ENCODE peak calls at places on chromosomes 13 and 19, in four cellular contexts. N, L, F and V are unnamed samples. For H3K36me3, the result is how much of the 10 kb centered on the place peaks cover.

GRCh38 chr13:110107568-110108347 is 199.2 kb downstream of the COL4A1 start:
- DNase-seq in N (no peak), L (no peak), F (peak), V (no peak)

GRCh38 chr13:45119469-45119989 is 781 bp upstream of the GTF2F2 start:
- DNase-seq in F (peak), L (no peak), N (no peak), V (no peak)

GRCh38 chr13:78623132-78623531 is 19.8 kb upstream of the POU4F1 start:
- DNase-seq in L (no peak), N (no peak), F (no peak), V (no peak)

GRCh38 chr13:101965096-101965495 is 436.8 kb downstream of the FGF14 start:
- DNase-seq in L (no peak), N (no peak), F (no peak), V (no peak)

GRCh38 chr13:29594310-29594709 is 1.2 kb downstream of the SLC7A1 start:
- DNase-seq in F (peak), L (no peak), N (peak), V (no peak)

GRCh38 chr13:54029720-54030119 is 1001.1 kb downstream of the OLFM4 start:
- DNase-seq in L (no peak), F (no peak), N (no peak), V (no peak)

GRCh38 chr13:79393564-79394249 is 12.3 kb downstream of the RBM26 start:
- DNase-seq in F (no peak), L (no peak), N (peak), V (no peak)

GRCh38 chr19:50465986-50466771 is 10.1 kb upstream of the EMC10 start:
- DNase-seq in F (peak), N (peak), L (no peak), V (no peak)

GRCh38 chr13:24254151-24254810 is 55.1 kb upstream of the C1QTNF9 start:
- DNase-seq in N (no peak), L (no peak), F (no peak), V (no peak)

GRCh38 chr13:48896312-48896711 is 79.4 kb upstream of the FNDC3A start:
- DNase-seq in L (no peak), F (no peak), N (peak), V (no peak)

GRCh38 chr13:102394158-102395053 is 7.4 kb downstream of the FGF14 start:
- DNase-seq in L (peak), F (peak), N (no peak), V (peak)

GRCh38 chr13:103656329-103656728 is 590.1 kb upstream of the SLC10A2 start:
- DNase-seq in L (no peak), F (no peak), N (no peak), V (no peak)

GRCh38 chr13:95226051-95226450 is 75.2 kb downstream of the ABCC4 start:
- DNase-seq in N (peak), F (no peak), L (no peak), V (no peak)

GRCh38 chr13:24196593-24197197 is 36.2 kb downstream of the SPATA13 start:
- DNase-seq in L (no peak), F (no peak), N (no peak), V (no peak)

GRCh38 chr13:107284168-107284567 is 716.2 kb upstream of the ARGLU1 start:
- DNase-seq in N (peak), F (no peak), L (no peak), V (no peak)

GRCh38 chr13:27359203-27359821 is 65.1 kb upstream of the GTF3A start:
- DNase-seq in L (no peak), N (peak), F (peak), V (no peak)

GRCh38 chr19:53183146-53183545 is 10.0 kb downstream of the ZNF665 start:
- DNase-seq in L (no peak), F (no peak), N (peak), V (no peak)

GRCh38 chr13:109779074-109779473 is 7.3 kb downstream of the IRS2 start:
- DNase-seq in L (no peak), N (no peak), F (no peak), V (no peak)

GRCh38 chr13:108816381-108816780 is 187.0 kb downstream of the MYO16 start:
- DNase-seq in F (no peak), N (no peak), L (no peak), V (no peak)

GRCh38 chr13:37597477-37597876 is 1.1 kb downstream of the POSTN start:
- DNase-seq in N (no peak), F (no peak), L (no peak), V (no peak)

GRCh38 chr13:33069365-33069764 is 53.1 kb downstream of the KL start:
- DNase-seq in F (no peak), N (peak), L (no peak), V (no peak)

GRCh38 chr19:16369664-16370576 is 45.3 kb downstream of the KLF2 start:
- DNase-seq in L (no peak), F (no peak), N (no peak), V (no peak)

GRCh38 chr13:112756511-112756966 is 66.7 kb downstream of the ATP11A start:
- DNase-seq in L (no peak), F (no peak), N (no peak), V (no peak)

GRCh38 chr13:111114362-111115050 is 604 bp upstream of the ARHGEF7 start:
- DNase-seq in N (no peak), L (no peak), F (peak), V (no peak)

GRCh38 chr13:25253702-25254101 is 33.6 kb downstream of the MTMR6 start:
- DNase-seq in L (no peak), F (no peak), N (peak), V (no peak)

GRCh38 chr13:48641404-48641803 is 12.3 kb upstream of the CYSLTR2 start:
- DNase-seq in F (no peak), L (no peak), N (no peak), V (no peak)

GRCh38 chr19:4575267-4575793 is 15.8 kb upstream of the SEMA6B start:
- DNase-seq in L (peak), N (peak), F (peak), V (no peak)

GRCh38 chr13:96816261-96816660 is 178.0 kb downstream of the OXGR1 start:
- DNase-seq in F (no peak), L (no peak), N (no peak), V (no peak)

GRCh38 chr13:31009166-31009565 is 76.7 kb downstream of the TEX26 start:
- DNase-seq in F (no peak), L (peak), N (no peak), V (no peak)

GRCh38 chr19:42024622-42025111 is 30.6 kb upstream of the ATP1A3 start:
- DNase-seq in L (no peak), N (no peak), F (no peak), V (no peak)

GRCh38 chr19:46753420-46754155 is 7.3 kb upstream of the STRN4 start:
- DNase-seq in L (no peak), F (peak), N (peak), V (no peak)

GRCh38 chr19:54084410-54084809 is 3.2 kb upstream of the TARM1 start:
- DNase-seq in F (no peak), L (no peak), N (no peak), V (no peak)

GRCh38 chr19:17296278-17296677 is 6.9 kb downstream of the ABHD8 start:
- DNase-seq in L (no peak), N (peak), F (no peak), V (no peak)

GRCh38 chr19:848457-848921 is 3.6 kb upstream of the ELANE start:
- DNase-seq in L (no peak), F (no peak), N (no peak), V (no peak)

GRCh38 chr19:49690656-49691242 is at the start of gene CPT1C:
- DNase-seq in L (no peak), N (peak), F (peak), V (no peak)

GRCh38 chr19:30428281-30428680 is 56.1 kb downstream of the ZNF536 start:
- DNase-seq in N (no peak), L (no peak), F (no peak), V (no peak)

GRCh38 chr19:33750587-33751385 is 45.9 kb upstream of the KCTD15 start:
- DNase-seq in F (no peak), L (no peak), N (no peak), V (no peak)
- H3K4me3 ChIP-seq in F (no peak), L (no peak), N (no peak), V (no peak)

DNA sequence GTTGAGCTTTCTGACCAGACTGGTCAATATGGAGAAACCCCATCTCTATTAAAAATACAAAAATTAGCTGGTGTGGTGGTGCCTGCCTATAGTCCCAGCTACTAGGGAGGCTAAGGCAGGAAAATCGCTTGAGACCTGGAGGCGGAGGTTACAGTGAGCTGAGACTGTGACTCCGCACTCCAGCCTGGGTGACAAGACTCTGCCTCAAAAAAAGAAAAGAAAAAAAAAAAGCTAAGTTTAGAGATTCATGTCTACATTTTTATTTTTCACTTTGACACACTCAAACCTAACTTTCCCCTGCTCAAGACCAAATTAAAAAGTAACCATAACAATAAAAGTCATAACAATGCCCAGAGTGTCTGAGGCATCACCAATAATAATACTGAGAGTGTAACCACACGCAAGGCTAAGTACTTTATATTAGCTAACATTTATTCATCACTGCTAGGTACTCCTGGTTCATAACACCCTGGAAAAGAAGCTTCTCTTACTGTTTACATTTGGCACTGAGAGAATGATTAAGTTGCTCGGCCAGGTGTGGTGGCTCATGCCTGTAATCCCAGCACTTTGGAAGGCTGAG is 5.7 kb downstream of the IRGC start:
- DNase-seq in N (no peak), L (no peak), F (no peak), V (no peak)
- TF ChIP-seq EZH2 in N (no peak), L (no peak), F (no peak), V (no peak)

DNA sequence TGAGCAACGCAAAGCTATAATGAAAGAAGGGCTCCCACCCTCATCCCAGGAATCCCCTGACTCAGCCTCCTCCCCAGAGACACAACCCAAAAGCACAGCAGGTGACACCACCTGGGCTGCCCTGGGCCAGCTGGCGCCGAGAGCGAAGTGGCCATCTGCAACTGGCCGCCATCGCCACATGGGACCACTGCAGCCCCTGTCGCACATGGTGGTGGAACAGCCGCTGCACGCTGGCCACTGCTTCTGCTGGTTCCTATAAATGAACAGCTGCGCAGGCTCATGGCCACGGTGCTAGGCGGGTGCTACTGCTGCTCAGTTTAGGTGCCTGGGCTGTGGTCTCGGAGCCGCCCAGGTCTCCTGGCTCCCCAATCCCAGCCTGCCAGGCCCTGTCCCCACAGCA is 11.6 kb upstream of the ISYNA1 start:
- DNase-seq in N (no peak), L (no peak), F (no peak), V (no peak)
- H3K36me3 ChIP-seq in N (under half), L (half or more), F (under half), V (under half)

GRCh38 chr19:14405758-14406644 is 13.1 kb downstream of the DDX39A start:
- DNase-seq in L (no peak), N (peak), F (peak), V (no peak)
- H3K4me3 ChIP-seq in L (no peak), N (no peak), F (peak), V (peak)

GRCh38 chr19:10587022-10587838 is at the start of gene AP1M2:
- DNase-seq in F (no peak), L (no peak), N (peak), V (no peak)
- TF ChIP-seq EZH2 in F (peak), L (no peak), N (no peak), V (no peak)

GRCh38 chr19:44149776-44150175 is 8.4 kb downstream of the ZNF234 start:
- DNase-seq in L (no peak), F (no peak), N (no peak), V (no peak)
- H3K36me3 ChIP-seq in L (under half), F (under half), N (under half), V (half or more)

DNA sequence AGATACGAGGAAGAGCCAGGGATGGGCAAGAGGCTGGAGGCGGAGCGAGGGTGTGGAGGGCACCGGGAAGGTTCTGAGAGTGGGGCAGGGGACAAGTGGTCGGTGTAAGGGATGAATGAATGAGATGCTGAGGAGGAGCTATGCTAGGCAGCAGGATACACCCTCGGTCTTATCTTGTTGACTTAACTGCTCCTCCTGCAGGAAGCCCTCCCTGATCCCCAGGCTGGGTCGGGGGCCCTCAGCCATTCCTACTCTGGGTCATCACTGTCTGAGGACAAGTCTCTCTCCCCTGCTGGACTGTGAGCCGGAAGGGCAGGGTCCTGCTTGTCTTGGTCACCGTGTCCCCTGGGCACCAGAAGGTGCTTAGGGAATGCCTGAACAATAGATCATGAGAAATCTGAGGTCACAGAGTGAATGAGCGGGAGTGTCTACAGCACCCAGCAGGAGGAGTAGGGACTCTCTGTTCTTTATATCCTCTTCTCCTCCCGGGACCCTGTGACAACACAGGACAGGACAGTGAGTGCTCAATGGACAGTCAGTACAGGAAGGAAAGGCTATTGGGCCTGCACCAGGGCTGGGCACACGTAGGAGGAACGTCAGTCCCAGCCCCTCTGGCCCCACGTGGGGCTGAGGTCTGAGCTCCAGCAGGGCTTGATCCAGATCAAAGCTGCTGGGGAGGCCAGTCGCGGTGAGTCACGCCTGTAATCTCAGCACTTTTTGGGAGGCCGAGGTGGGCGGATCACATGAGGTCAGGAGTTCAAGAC is 6.5 kb downstream of the NKPD1 start:
- DNase-seq in L (no peak), N (peak), F (no peak), V (no peak)
- H3K4me3 ChIP-seq in L (no peak), N (no peak), F (peak), V (peak)

DNA sequence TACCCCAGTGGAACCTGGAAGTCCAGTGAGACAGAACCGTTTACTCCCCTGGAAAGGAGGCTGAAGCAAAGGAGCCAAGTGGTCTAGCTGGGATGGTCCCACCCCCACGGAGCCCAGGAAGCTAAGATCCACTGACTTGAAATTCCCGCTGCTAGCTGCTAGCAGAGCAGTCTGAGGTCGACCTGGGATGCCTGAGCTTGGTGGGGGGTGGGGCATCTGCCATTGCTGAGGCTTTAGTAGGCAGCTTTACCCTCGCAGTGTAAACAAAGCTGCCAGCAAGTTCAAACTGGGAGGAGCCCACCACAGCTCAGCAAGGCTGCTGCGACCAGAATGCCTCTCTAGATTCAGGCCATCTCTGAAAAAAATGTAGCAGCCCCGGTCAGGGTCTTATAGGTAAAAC is 437.0 kb downstream of the SUCLA2 start:
- DNase-seq in F (peak), L (no peak), N (no peak), V (no peak)
- TF ChIP-seq EZH2 in F (no peak), L (no peak), N (no peak), V (no peak)